ENCODE peak calls at places on chromosomes 12 and 14, in six cellular contexts. A, R, J, U, L and B are unnamed samples.

GRCh38 chr14:98070521-98070920 is 1201.5 kb downstream of the BCL11B start:
- DNase-seq in R (no peak), U (no peak), J (no peak), A (no peak), L (no peak), B (no peak)

GRCh38 chr12:105927553-105927952 is 211.2 kb downstream of the NUAK1 start:
- DNase-seq in U (no peak), A (no peak), L (no peak), J (no peak), R (no peak), B (no peak)

GRCh38 chr12:124379938-124380754 is 85.3 kb downstream of the RFLNA start:
- DNase-seq in A (no peak), R (no peak), L (no peak), U (no peak), J (no peak), B (no peak)

GRCh38 chr14:65226824-65227604 is 124.7 kb upstream of the MAX start:
- DNase-seq in L (no peak), U (no peak), R (no peak), A (no peak), J (peak), B (no peak)

GRCh38 chr12:12891646-12892355 is 439 bp downstream of the GPRC5A start:
- DNase-seq in R (no peak), L (no peak), A (no peak), U (no peak), J (no peak), B (no peak)

GRCh38 chr12:26465419-26466097 is 270.2 kb downstream of the SSPN start:
- DNase-seq in R (peak), L (no peak), A (no peak), J (no peak), U (no peak), B (peak)

GRCh38 chr14:50541159-50541567 is 8.8 kb upstream of the MAP4K5 start:
- DNase-seq in R (no peak), U (no peak), J (no peak), A (no peak), L (no peak), B (no peak)

GRCh38 chr14:44960146-44960545 is 1.6 kb downstream of the KLHL28 start:
- DNase-seq in U (no peak), A (no peak), J (no peak), R (no peak), L (no peak), B (no peak)

GRCh38 chr12:54526800-54527630 is 22.4 kb upstream of the PDE1B start:
- DNase-seq in R (peak), A (no peak), U (peak), L (peak), J (peak), B (peak)

GRCh38 chr14:100577986-100578431 is 9.2 kb downstream of the BEGAIN start:
- DNase-seq in R (no peak), U (no peak), L (no peak), J (no peak), A (no peak), B (no peak)

GRCh38 chr14:36522972-36523685 is 3.1 kb upstream of the NKX2-1 start:
- DNase-seq in R (no peak), J (no peak), L (no peak), U (no peak), A (no peak), B (no peak)

GRCh38 chr14:104690266-104690711 is 871 bp downstream of the INF2 start:
- DNase-seq in R (no peak), A (no peak), L (no peak), J (no peak), U (no peak), B (no peak)

GRCh38 chr14:104855532-104856090 is 9.5 kb upstream of the CEP170B start:
- DNase-seq in A (no peak), R (no peak), U (no peak), J (no peak), L (no peak), B (no peak)

GRCh38 chr12:19474147-19474546 is 34.9 kb downstream of the AEBP2 start:
- DNase-seq in A (no peak), J (no peak), R (no peak), L (no peak), U (no peak), B (no peak)

GRCh38 chr14:23568600-23569310 is 1.2 kb upstream of the AP1G2 start:
- DNase-seq in J (peak), L (no peak), R (no peak), U (no peak), A (no peak), B (no peak)

GRCh38 chr12:11723993-11724392 is 74.5 kb downstream of the ETV6 start:
- DNase-seq in J (no peak), L (no peak), R (no peak), U (no peak), A (no peak), B (no peak)

GRCh38 chr12:13839937-13840336 is 141.5 kb downstream of the GRIN2B start:
- DNase-seq in U (no peak), J (no peak), A (no peak), R (no peak), L (no peak), B (no peak)

GRCh38 chr14:77220246-77221017 is 38.8 kb downstream of the TMEM63C start:
- DNase-seq in R (no peak), U (no peak), L (no peak), A (no peak), J (no peak), B (no peak)

GRCh38 chr14:99270491-99271287 is 1.3 kb downstream of the BCL11B start:
- DNase-seq in L (no peak), J (no peak), U (no peak), A (no peak), R (no peak), B (no peak)

GRCh38 chr14:68663385-68664076 is 129.3 kb downstream of the ZFP36L1 start:
- DNase-seq in L (no peak), U (no peak), J (no peak), A (peak), R (no peak), B (no peak)

GRCh38 chr14:72878746-72879145 is 15.2 kb downstream of the DPF3 start:
- DNase-seq in R (no peak), L (no peak), U (no peak), A (no peak), J (no peak), B (no peak)

GRCh38 chr12:85765443-85765842 is 70.8 kb downstream of the RASSF9 start:
- DNase-seq in A (no peak), U (no peak), J (peak), R (no peak), L (no peak), B (no peak)

GRCh38 chr12:44972746-44973421 is 78.0 kb downstream of the DBX2 start:
- DNase-seq in J (peak), U (no peak), L (peak), R (peak), A (no peak), B (peak)

GRCh38 chr12:4246116-4246515 is 27.4 kb upstream of the CCND2 start:
- DNase-seq in A (no peak), R (no peak), J (no peak), U (no peak), L (no peak), B (no peak)

GRCh38 chr12:108468149-108468968 is 46.7 kb upstream of the FICD start:
- DNase-seq in J (peak), L (no peak), R (peak), U (no peak), A (no peak), B (peak)

GRCh38 chr12:34402899-34403705 is 380.8 kb downstream of the ALG10 start:
- DNase-seq in L (no peak), U (no peak), R (no peak), J (no peak), A (no peak), B (no peak)

GRCh38 chr12:16389594-16389993 is 42.1 kb downstream of the MGST1 start:
- DNase-seq in A (no peak), J (no peak), L (no peak), U (no peak), R (no peak), B (no peak)

GRCh38 chr14:47722929-47723693 is 47.7 kb upstream of the MDGA2 start:
- DNase-seq in J (no peak), U (no peak), A (no peak), R (no peak), L (no peak), B (no peak)

GRCh38 chr14:69270795-69271708 is 11.1 kb downstream of the GALNT16 start:
- DNase-seq in U (no peak), R (no peak), J (no peak), L (no peak), A (no peak), B (no peak)

GRCh38 chr12:74334770-74335169 is 202.9 kb upstream of the ATXN7L3B start:
- DNase-seq in U (no peak), R (no peak), L (peak), A (no peak), J (no peak), B (no peak)

GRCh38 chr12:12217018-12217359 is 49.9 kb downstream of the LRP6 start:
- DNase-seq in J (no peak), R (peak), L (no peak), A (no peak), U (no peak), B (no peak)

GRCh38 chr14:50667491-50668007 is 557 bp downstream of the SAV1 start:
- DNase-seq in R (peak), L (no peak), U (no peak), J (no peak), A (no peak), B (no peak)

GRCh38 chr12:45629292-45629691 is 100.2 kb upstream of the ARID2 start:
- DNase-seq in R (no peak), A (no peak), J (no peak), U (no peak), L (no peak), B (no peak)

DNA sequence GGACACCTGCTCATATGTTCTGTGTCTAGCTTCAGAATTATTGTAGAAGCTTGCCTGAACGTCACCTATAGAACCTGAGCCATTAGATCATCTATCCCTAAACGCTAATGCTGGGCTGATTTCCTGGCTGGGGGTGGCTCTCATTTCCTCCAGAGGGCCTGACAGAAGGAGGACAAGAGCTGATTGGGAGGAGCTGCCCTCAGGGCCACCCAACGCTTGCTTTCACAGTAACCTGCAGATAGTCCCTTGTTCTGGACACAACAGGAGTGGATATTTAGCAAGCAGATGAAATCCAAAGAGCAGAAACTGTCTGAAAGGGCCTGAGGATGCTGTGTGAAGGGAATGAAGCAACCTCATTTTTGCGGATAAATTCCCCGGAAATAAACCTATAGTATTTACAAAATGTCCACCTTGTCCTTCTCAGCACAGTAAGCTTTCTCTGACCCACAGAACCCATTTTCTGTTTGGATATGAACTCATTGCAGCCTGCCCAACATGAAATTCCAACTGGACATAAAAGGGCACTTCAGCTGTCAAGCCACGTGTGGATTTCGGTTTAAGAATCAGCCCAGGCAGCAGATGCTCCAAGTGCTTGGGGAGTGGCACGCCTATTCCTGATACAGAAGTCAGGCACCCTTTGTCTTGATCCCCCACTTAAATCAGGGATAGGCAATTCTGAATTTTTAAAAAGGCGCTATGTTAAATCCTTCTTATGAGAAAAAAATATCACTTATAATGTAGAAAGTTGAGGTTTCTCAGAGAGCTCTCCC is 32.8 kb upstream of the TUBA1C start:
- DNase-seq in R (peak), U (no peak), L (no peak), A (no peak), J (no peak), B (no peak)
- H3K9ac ChIP-seq in R (peak), U (no peak), L (no peak), A (no peak), J (no peak), B (no peak)

DNA sequence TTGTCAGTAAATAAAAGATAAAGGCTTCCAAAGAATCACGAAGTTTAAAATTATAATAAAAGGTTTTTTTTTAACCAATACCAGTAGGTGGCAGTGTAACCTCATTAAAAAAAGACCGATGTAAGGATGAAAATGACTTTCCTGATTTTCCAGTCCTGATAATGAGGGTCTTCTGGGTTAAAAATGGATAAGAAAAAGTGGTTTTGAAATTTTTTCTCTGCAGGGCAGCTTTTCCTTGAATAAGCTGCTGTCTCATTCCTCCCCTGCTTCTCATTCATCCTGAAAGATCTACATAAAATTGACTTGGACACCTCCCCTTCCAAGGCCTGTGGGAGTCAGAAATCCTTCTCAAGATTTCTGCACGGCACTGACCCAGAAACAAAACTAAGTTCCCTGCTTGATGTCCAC is 58.9 kb upstream of the FBXO33 start:
- DNase-seq in U (no peak), J (peak), R (peak), A (no peak), L (peak), B (no peak)
- TF ChIP-seq ZNF274 in U (no peak), J (no peak), R (no peak), A (no peak), L (no peak), B (no peak)

DNA sequence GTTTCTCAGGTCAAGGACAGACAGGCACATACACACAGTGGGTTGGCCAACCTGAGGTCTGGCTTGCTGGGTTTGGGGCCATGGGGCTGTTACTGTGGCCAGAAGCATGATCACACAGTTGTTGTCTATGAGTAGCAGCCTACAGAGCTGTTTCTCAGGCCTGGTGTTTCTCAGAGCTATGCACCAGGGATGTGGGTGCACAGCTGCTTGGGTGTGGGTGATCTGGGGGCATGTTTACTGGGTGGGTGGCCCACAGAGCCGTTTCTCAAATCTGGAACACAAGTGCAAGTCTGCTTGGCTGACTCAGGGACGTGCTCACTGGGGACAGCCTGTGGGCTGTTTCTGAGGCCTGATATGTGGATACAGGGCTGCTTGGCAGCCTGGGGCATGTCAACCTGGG is 23.1 kb upstream of the PALS1 start:
- DNase-seq in A (no peak), U (no peak), J (no peak), L (no peak), R (no peak), B (no peak)
- H3K4me3 ChIP-seq in A (no peak), U (no peak), J (no peak), L (no peak), R (no peak), B (no peak)

GRCh38 chr14:21398901-21399300 is 15.1 kb upstream of the SUPT16H start:
- DNase-seq in A (no peak), L (no peak), R (no peak), J (no peak), U (no peak), B (no peak)
- H3K9ac ChIP-seq in A (no peak), L (no peak), R (no peak), J (no peak), U (no peak), B (no peak)

DNA sequence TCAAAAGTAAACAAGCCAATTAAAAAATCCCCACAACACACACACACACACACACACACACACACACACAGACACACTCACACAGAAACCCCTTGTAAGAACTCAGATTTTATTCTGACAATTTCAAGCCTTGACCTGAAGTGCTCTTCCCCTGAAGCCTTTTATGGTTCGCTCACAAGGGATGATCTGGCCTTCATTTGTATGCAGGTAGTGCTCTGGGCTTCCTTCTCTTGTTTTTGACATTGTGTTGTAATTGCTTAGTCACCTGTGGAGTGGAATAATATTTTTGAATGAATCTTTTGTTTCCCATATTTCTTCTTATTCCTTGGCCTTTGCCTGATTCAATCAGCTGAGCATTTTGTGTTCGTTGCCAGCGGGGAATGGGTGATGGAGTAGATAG is 83.3 kb upstream of the CSRP2 start:
- DNase-seq in A (no peak), J (no peak), L (no peak), U (no peak), R (no peak), B (no peak)
- TF ChIP-seq ZNF274 in A (no peak), J (no peak), L (no peak), U (no peak), R (no peak), B (no peak)

GRCh38 chr12:92470608-92471021 is 232.2 kb upstream of the PLEKHG7 start:
- DNase-seq in L (no peak), U (no peak), R (no peak), A (peak), J (no peak), B (no peak)

GRCh38 chr12:92466391-92467305 is 236.1 kb upstream of the PLEKHG7 start:
- DNase-seq in R (no peak), L (no peak), A (peak), U (peak), J (no peak), B (peak)

GRCh38 chr12:92469837-92470236 is 233.0 kb upstream of the PLEKHG7 start:
- DNase-seq in L (no peak), J (peak), U (no peak), R (no peak), A (no peak), B (no peak)

GRCh38 chr12:92467886-92468285 is 234.9 kb upstream of the PLEKHG7 start:
- DNase-seq in L (no peak), R (peak), U (no peak), J (no peak), A (no peak), B (no peak)

DNA sequence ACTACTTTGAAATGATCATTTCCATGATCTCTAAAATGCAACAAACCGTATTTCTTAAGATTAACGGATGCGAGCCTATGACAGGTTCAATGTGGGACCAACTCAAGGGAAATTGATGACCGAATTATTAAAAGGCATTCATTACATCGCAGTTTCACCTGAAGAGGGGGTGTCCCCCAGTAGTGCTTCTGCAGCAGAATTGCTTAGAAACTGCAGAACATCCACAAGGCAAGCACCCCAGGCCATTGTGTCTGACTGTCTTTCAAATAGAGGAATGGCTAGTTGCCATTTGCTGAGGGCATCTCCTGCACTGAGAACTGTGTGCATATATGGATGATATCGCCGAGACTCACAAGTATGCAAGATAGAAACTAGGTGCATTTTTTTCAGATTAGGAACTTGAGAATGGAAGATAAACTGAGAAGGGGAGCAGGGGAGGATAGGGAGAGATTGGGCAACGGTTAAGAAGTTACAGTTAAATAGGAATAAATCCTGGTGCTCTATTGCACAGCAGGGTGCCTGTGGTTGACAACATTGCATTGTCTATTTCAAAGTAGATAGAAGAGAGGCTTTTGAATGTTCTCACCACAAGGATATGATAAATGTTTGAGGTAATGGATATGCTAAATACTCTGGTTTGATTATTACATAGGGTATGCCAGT is 234.3 kb upstream of the PLEKHG7 start:
- DNase-seq in R (peak), J (no peak), U (no peak), L (no peak), A (no peak), B (no peak)
- H3K4me3 ChIP-seq in R (no peak), J (no peak), U (no peak), L (no peak), A (peak), B (no peak)